ENCODE peak calls at places on chromosomes 13 and 19, in eight cellular contexts. Z, A, F, R, G, H, V and B are unnamed samples.

GRCh38 chr13:40665754-40666057 is 735 bp downstream of the FOXO1 start:
- DNase-seq in R (peak), V (no peak), G (no peak), A (no peak), H (no peak), F (no peak), Z (no peak), B (peak)

GRCh38 chr19:13961826-13962737 is 9.8 kb downstream of the DCAF15 start:
- DNase-seq in A (no peak), G (no peak), V (no peak), R (no peak), F (peak), H (no peak), Z (no peak), B (no peak)

GRCh38 chr19:4246767-4247593 is at the start of gene YJU2:
- DNase-seq in A (peak), R (peak), F (peak), G (peak), H (peak), V (peak), Z (peak), B (peak)

GRCh38 chr13:78589206-78589605 is 14.1 kb downstream of the POU4F1 start:
- DNase-seq in F (peak), V (no peak), H (no peak), A (no peak), G (no peak), R (peak), Z (no peak), B (no peak)

GRCh38 chr13:112186091-112186490 is 119.1 kb downstream of the SOX1 start:
- DNase-seq in H (no peak), F (no peak), A (no peak), R (no peak), Z (no peak), V (no peak), G (no peak), B (no peak)

GRCh38 chr19:17303940-17304267 is 679 bp upstream of the ABHD8 start:
- DNase-seq in Z (no peak), A (no peak), V (no peak), R (no peak), H (no peak), G (no peak), F (no peak), B (no peak)

GRCh38 chr13:36447501-36447900 is 15.2 kb downstream of the CCNA1 start:
- DNase-seq in H (no peak), Z (no peak), R (no peak), G (no peak), V (peak), F (no peak), A (no peak), B (no peak)

GRCh38 chr19:53808710-53809125 is 15.4 kb downstream of the NLRP12 start:
- DNase-seq in H (peak), R (peak), F (peak), G (no peak), Z (no peak), V (no peak), A (no peak), B (no peak)

GRCh38 chr19:5913739-5914357 is at the start of gene CAPS:
- DNase-seq in Z (no peak), V (no peak), R (peak), A (no peak), H (no peak), G (no peak), F (peak), B (no peak)

GRCh38 chr13:100694722-100695644 is 20.4 kb upstream of the TMTC4 start:
- DNase-seq in V (no peak), H (peak), F (peak), R (peak), G (no peak), A (no peak), Z (no peak), B (no peak)

GRCh38 chr13:79988573-79988972 is 352.4 kb downstream of the SPRY2 start:
- DNase-seq in F (peak), G (no peak), Z (peak), A (no peak), R (peak), H (no peak), V (no peak), B (no peak)

GRCh38 chr13:72652681-72653080 is 74.7 kb downstream of the MZT1 start:
- DNase-seq in F (no peak), G (no peak), Z (no peak), H (no peak), R (peak), A (no peak), V (no peak), B (no peak)

GRCh38 chr13:36454962-36455361 is 22.7 kb downstream of the CCNA1 start:
- DNase-seq in F (no peak), A (no peak), Z (no peak), H (no peak), R (no peak), G (no peak), V (no peak), B (no peak)

GRCh38 chr19:29893606-29894284 is 48.3 kb upstream of the URI1 start:
- DNase-seq in F (no peak), H (no peak), G (peak), R (no peak), Z (no peak), V (no peak), A (no peak), B (no peak)

GRCh38 chr13:41019027-41019487 is at the start of gene ELF1:
- DNase-seq in G (peak), A (no peak), Z (no peak), H (no peak), V (no peak), F (peak), R (peak), B (peak)

GRCh38 chr13:112958127-112958989 is 10.7 kb upstream of the MCF2L start:
- DNase-seq in V (no peak), G (no peak), A (no peak), H (peak), F (no peak), Z (no peak), R (peak), B (no peak)

GRCh38 chr13:49444517-49445395 is 682 bp downstream of the SETDB2 start:
- DNase-seq in F (peak), A (no peak), V (no peak), H (peak), G (peak), Z (no peak), R (peak), B (no peak)

GRCh38 chr13:113621046-113621445 is 36.5 kb downstream of the TFDP1 start:
- DNase-seq in V (no peak), Z (no peak), R (no peak), A (no peak), F (no peak), H (no peak), G (no peak), B (no peak)

GRCh38 chr13:28401303-28402056 is 93.4 kb downstream of the FLT1 start:
- DNase-seq in V (no peak), R (peak), H (peak), F (peak), A (no peak), Z (peak), G (no peak), B (no peak)

GRCh38 chr13:101416181-101417042 is at the start of gene NALCN:
- DNase-seq in A (peak), G (no peak), Z (no peak), R (peak), F (no peak), H (peak), V (no peak), B (no peak)

GRCh38 chr19:55519461-55520311 is 17.2 kb downstream of the SBK2 start:
- DNase-seq in H (no peak), A (no peak), F (peak), Z (peak), V (no peak), G (no peak), R (peak), B (no peak)

GRCh38 chr19:41904118-41904870 is 21.3 kb downstream of the ARHGEF1 start:
- DNase-seq in F (no peak), Z (no peak), V (no peak), R (peak), A (no peak), H (no peak), G (no peak), B (no peak)

GRCh38 chr19:58581227-58582141 is 8.3 kb upstream of the MZF1 start:
- DNase-seq in G (no peak), Z (no peak), V (peak), A (peak), F (peak), R (peak), H (peak), B (peak)

GRCh38 chr19:32129141-32129540 is 216.3 kb upstream of the ZNF507 start:
- DNase-seq in G (no peak), Z (no peak), R (no peak), F (no peak), A (no peak), H (no peak), V (peak), B (no peak)

GRCh38 chr13:44471686-44472085 is 98.1 kb downstream of the SERP2 start:
- DNase-seq in F (peak), A (no peak), G (no peak), Z (peak), H (no peak), R (peak), V (no peak), B (no peak)

GRCh38 chr13:21979156-21979819 is 308.4 kb downstream of the FGF9 start:
- DNase-seq in V (no peak), A (no peak), F (peak), H (no peak), R (no peak), Z (no peak), G (no peak), B (no peak)

GRCh38 chr13:20512042-20512683 is 13.5 kb downstream of the CRYL1 start:
- DNase-seq in Z (no peak), R (no peak), H (no peak), F (no peak), A (no peak), G (no peak), V (no peak), B (no peak)

GRCh38 chr19:34364830-34365462 is at the start of gene GPI:
- DNase-seq in R (peak), H (peak), F (peak), A (peak), V (peak), G (no peak), Z (no peak), B (peak)

GRCh38 chr13:25732146-25732865 is 319.5 kb downstream of the SHISA2 start:
- DNase-seq in A (no peak), H (peak), F (peak), V (no peak), G (no peak), R (no peak), Z (peak), B (no peak)

GRCh38 chr19:18895038-18895827 is 725 bp downstream of the CERS1 start:
- DNase-seq in R (peak), Z (no peak), A (peak), F (no peak), V (no peak), H (peak), G (peak), B (no peak)